ENCODE peak calls at places on chromosome 9, in five cellular contexts. L is A549, C is H1, U is K562, X is HepG2. D is an unnamed sample.

GRCh38 chr9:116081437-116082110 is 72.0 kb upstream of the PAPPA start:
- DNase-seq in C (no peak), U (no peak), L (no peak), X (no peak), D (no peak)

GRCh38 chr9:15915711-15916110 is 362.9 kb downstream of the CCDC171 start:
- DNase-seq in X (no peak), L (no peak), C (no peak), U (no peak), D (no peak)

GRCh38 chr9:69036319-69036718 is 767 bp downstream of the FXN start:
- DNase-seq in L (peak; percentile 31), C (no peak), U (peak; percentile 45), X (peak; percentile 47), D (no peak)

GRCh38 chr9:105842023-105842644 is 147.8 kb downstream of the TMEM38B start:
- DNase-seq in U (peak; percentile 51), C (no peak), X (peak; percentile 16), L (peak; percentile 34), D (peak; percentile 41)

GRCh38 chr9:32486839-32487562 is 39.0 kb downstream of the RIGI start:
- DNase-seq in L (no peak), X (peak; percentile 78), C (no peak), U (no peak), D (peak; percentile 21)

GRCh38 chr9:129609486-129610192 is 11.3 kb downstream of the C9orf50 start:
- DNase-seq in C (no peak), X (no peak), L (peak; percentile 86), U (peak; percentile 55), D (no peak)

GRCh38 chr9:131833083-131833482 is 93.2 kb upstream of the RAPGEF1 start:
- DNase-seq in U (no peak), C (no peak), X (no peak), L (no peak), D (no peak)

GRCh38 chr9:470795-471194 is 256.1 kb downstream of the DOCK8 start:
- DNase-seq in X (no peak), U (no peak), C (no peak), L (no peak), D (peak; percentile 6)

GRCh38 chr9:129558551-129559505 is 62.1 kb downstream of the C9orf50 start:
- DNase-seq in U (no peak), L (peak; percentile 41), C (no peak), X (peak; percentile 99), D (no peak)

GRCh38 chr9:125479846-125480615 is 218.4 kb downstream of the GAPVD1 start:
- DNase-seq in L (no peak), C (no peak), X (no peak), U (no peak), D (no peak)

GRCh38 chr9:127828262-127829031 is 25.8 kb downstream of the FPGS start:
- DNase-seq in C (peak; percentile 70), X (peak; percentile 83), U (peak; percentile 94), L (peak; percentile 87), D (peak; percentile 79)

GRCh38 chr9:132551556-132551955 is 30.9 kb upstream of the BARHL1 start:
- DNase-seq in C (no peak), L (no peak), X (no peak), U (no peak), D (no peak)

GRCh38 chr9:133855802-133856592 is 117.8 kb upstream of the SARDH start:
- DNase-seq in C (no peak), U (no peak), X (peak; percentile 44), L (no peak), D (peak; percentile 89)

GRCh38 chr9:131835132-131835910 is 95.4 kb upstream of the RAPGEF1 start:
- DNase-seq in U (no peak), L (no peak), C (no peak), X (no peak), D (no peak)

GRCh38 chr9:5586391-5586802 is 42.5 kb upstream of the RIC1 start:
- DNase-seq in U (no peak), C (no peak), L (no peak), X (no peak), D (no peak)

GRCh38 chr9:2307480-2307879 is 292.3 kb downstream of the SMARCA2 start:
- DNase-seq in U (no peak), X (no peak), C (no peak), L (no peak), D (peak; percentile 8)

GRCh38 chr9:93326056-93326455 is 125.4 kb upstream of the FAM120A start:
- DNase-seq in C (no peak), L (no peak), U (no peak), X (no peak), D (no peak)

GRCh38 chr9:108606408-108606807 is 249.4 kb downstream of the ACTL7B start:
- DNase-seq in X (no peak), L (no peak), C (no peak), U (no peak), D (no peak)

GRCh38 chr9:108607607-108608006 is 248.2 kb downstream of the ACTL7B start:
- DNase-seq in L (no peak), U (no peak), C (no peak), X (no peak), D (no peak)

GRCh38 chr9:108600896-108601295 is 254.9 kb downstream of the ACTL7B start:
- DNase-seq in C (no peak), L (no peak), X (no peak), U (no peak), D (no peak)

GRCh38 chr9:108599571-108599970 is 256.2 kb downstream of the ACTL7B start:
- DNase-seq in L (no peak), X (no peak), C (no peak), U (no peak), D (no peak)

GRCh38 chr9:108603141-108603540 is 252.6 kb downstream of the ACTL7B start:
- DNase-seq in U (no peak), C (no peak), L (no peak), X (no peak), D (no peak)
- H3K27ac ChIP-seq in U (no peak overlapping the region), C (no peak overlapping the region), L (no peak overlapping the region), X (no peak overlapping the region), D (no peak overlapping the region)

DNA sequence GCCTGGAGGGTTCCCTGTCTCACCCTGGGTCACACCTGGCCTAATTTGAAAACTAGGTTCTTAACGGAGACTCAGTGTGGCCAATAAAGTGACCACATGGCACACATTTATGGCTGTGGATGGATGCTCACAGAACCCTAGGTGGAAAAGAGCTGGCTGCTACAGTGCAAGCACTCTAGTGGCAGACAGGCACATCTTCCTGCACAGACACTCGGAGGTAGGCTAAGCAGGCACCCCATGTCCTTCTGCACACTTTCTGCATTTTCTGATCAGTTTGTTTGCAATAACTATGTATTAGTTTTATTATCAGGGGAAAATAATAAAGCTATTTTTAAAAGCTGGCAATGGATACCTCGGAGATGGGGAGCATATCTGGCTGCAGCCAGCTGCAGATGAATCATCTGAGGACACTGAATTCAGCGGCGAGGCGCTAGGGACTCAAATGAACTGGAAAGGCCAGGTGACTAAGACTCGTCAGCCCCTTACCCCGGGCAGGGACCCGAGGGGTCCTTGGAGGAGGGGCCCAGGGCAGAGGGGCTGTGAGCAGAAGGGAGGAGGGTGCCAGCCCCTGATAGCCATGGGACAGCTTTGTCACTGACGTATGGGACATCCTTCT is 96.2 kb downstream of the OLFM1 start:
- DNase-seq in C (no peak), X (no peak), L (no peak), U (no peak), D (no peak)
- TF ChIP-seq JUN in C (no peak), X (no peak), L (no peak), U (no peak), D (no peak)

GRCh38 chr9:136684339-136684738 is 2.9 kb downstream of the AGPAT2 start:
- DNase-seq in X (no peak), C (no peak), L (no peak), U (no peak), D (no peak)

GRCh38 chr9:136682710-136683109 is 4.5 kb downstream of the AGPAT2 start:
- DNase-seq in U (no peak), C (no peak), X (no peak), L (no peak), D (no peak)

GRCh38 chr9:136683755-136684154 is 3.5 kb downstream of the AGPAT2 start:
- DNase-seq in U (no peak), C (no peak), L (no peak), X (no peak), D (no peak)

GRCh38 chr9:136681945-136682699 is 5.1 kb downstream of the AGPAT2 start:
- DNase-seq in U (no peak), X (no peak), L (no peak), C (no peak), D (no peak)

DNA sequence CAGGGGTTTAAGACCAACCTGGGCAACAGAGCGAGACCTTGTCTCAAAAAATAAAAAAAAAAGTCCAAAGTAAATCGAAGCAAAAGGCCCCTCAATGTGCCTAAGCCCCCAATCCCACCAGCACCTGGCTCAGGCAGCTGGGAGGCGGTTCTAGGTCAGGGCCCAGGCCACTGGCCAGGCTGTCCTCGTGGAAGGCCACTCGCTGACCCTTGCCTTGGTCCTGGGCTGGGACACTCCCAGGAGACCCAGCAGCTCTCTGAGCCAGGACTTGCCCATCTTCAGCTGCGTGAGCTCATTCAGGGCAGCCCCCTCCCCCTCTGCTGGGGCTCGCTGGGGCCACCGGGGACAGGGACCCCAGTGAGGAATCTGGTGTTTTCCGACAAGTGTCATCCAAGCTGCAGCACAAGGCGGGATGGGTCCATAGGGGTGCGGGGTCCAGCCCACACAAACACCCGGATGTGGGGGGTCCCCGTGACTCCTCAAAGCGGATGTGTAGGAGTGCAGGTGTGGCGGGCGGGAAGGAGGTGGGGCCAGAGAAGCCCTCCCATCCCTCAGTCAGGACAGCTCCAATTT is 4.0 kb downstream of the AGPAT2 start:
- DNase-seq in L (no peak), X (no peak), U (no peak), C (no peak), D (no peak)
- H3K4me1 ChIP-seq in L (peaks cover 20% of the 10 kb centered on the region), X (peaks cover 58% of the 10 kb centered on the region), U (peaks cover 82% of the 10 kb centered on the region), C (peaks cover 22% of the 10 kb centered on the region), D (peaks cover 13% of the 10 kb centered on the region)

GRCh38 chr9:137697832-137698231 is 79.0 kb downstream of the EHMT1 start:
- DNase-seq in U (no peak), L (no peak), X (no peak), C (no peak), D (no peak)

GRCh38 chr9:137697193-137697592 is 78.4 kb downstream of the EHMT1 start:
- DNase-seq in L (no peak), C (no peak), X (no peak), U (no peak), D (no peak)

GRCh38 chr9:137694236-137694959 is 75.6 kb downstream of the EHMT1 start:
- DNase-seq in C (no peak), X (no peak), L (no peak), U (no peak), D (no peak)

GRCh38 chr9:137694962-137695875 is 76.4 kb downstream of the EHMT1 start:
- DNase-seq in X (peak; percentile 64), C (peak; percentile 54), U (peak; percentile 76), L (peak; percentile 54), D (peak; percentile 39)

GRCh38 chr9:137696526-137696925 is 77.7 kb downstream of the EHMT1 start:
- DNase-seq in C (no peak), X (no peak), U (no peak), L (no peak), D (no peak)
- H3K27ac ChIP-seq in C (no peak overlapping the region), X (no peak overlapping the region), U (no peak overlapping the region), L (no peak overlapping the region), D (no peak overlapping the region)